ENCODE peak calls at places on chromosome 7, in nine cellular contexts. J is HCT116; X is osteoblast; T is Panc1; K is left lung; B is CD8-positive, alpha-beta T cell; I is heart left ventricle; A is AG04450; R is HFF-Myc. S is an unnamed sample.

GRCh38 chr7:55022618-55022985 is 3.8 kb downstream of the EGFR start:
- DNase-seq in J (no peak), X (no peak), T (no peak), K (no peak), B (no peak), I (no peak), A (no peak), R (no peak), S (no peak)

GRCh38 chr7:81280531-81280930 is 361.7 kb upstream of the SEMA3C start:
- DNase-seq in J (no peak), X (no peak), T (no peak), K (no peak), B (no peak), I (no peak), A (no peak), R (no peak), S (no peak)

GRCh38 chr7:123643495-123644428 is 11.9 kb upstream of the LMOD2 start:
- DNase-seq in J (peak), X (peak), T (no peak), K (no peak), B (no peak), I (no peak), A (no peak), R (peak), S (no peak)

GRCh38 chr7:128835790-128836641 is 5.8 kb downstream of the FLNC start:
- DNase-seq in J (no peak), X (peak), T (no peak), K (no peak), B (no peak), I (peak), A (no peak), R (no peak), S (no peak)

GRCh38 chr7:5363729-5364128 is 59.9 kb downstream of the TNRC18 start:
- DNase-seq in J (no peak), X (no peak), T (no peak), K (no peak), B (no peak), I (no peak), A (no peak), R (no peak), S (no peak)

GRCh38 chr7:40827217-40828085 is 692.6 kb downstream of the SUGCT start:
- DNase-seq in J (no peak), X (no peak), T (no peak), K (no peak), B (no peak), I (no peak), A (no peak), R (no peak), S (no peak)

GRCh38 chr7:35773994-35774393 is 26.9 kb upstream of the SEPTIN7 start:
- DNase-seq in J (no peak), X (no peak), T (no peak), K (no peak), B (no peak), I (no peak), A (no peak), R (no peak), S (no peak)

GRCh38 chr7:74025146-74025545 is 2.8 kb upstream of the ELN start:
- DNase-seq in J (no peak), X (peak), T (no peak), K (no peak), B (no peak), I (no peak), A (no peak), R (no peak), S (no peak)

GRCh38 chr7:101390901-101391301 is 28.2 kb downstream of the COL26A1 start:
- DNase-seq in J (no peak), X (peak), T (no peak), K (no peak), B (peak), I (peak), A (no peak), R (peak), S (no peak)

GRCh38 chr7:64314493-64315020 is 796 bp downstream of the ZNF736 start:
- DNase-seq in J (no peak), X (no peak), T (no peak), K (no peak), B (no peak), I (no peak), A (no peak), R (no peak), S (no peak)

GRCh38 chr7:151409555-151410404 is at the start of gene WDR86:
- DNase-seq in J (no peak), X (peak), T (no peak), K (no peak), B (no peak), I (no peak), A (no peak), R (no peak), S (no peak)

GRCh38 chr7:139777304-139777890 is 401 bp downstream of the HIPK2 start:
- DNase-seq in J (no peak), X (peak), T (no peak), K (no peak), B (peak), I (peak), A (no peak), R (no peak), S (no peak)

GRCh38 chr7:6442114-6442513 is 5.6 kb downstream of the DAGLB start:
- DNase-seq in J (no peak), X (no peak), T (no peak), K (no peak), B (no peak), I (no peak), A (no peak), R (no peak), S (no peak)

GRCh38 chr7:148334959-148335577 is 255.5 kb upstream of the C7orf33 start:
- DNase-seq in J (no peak), X (peak), T (no peak), K (no peak), B (no peak), I (no peak), A (no peak), R (no peak), S (no peak)

GRCh38 chr7:33719059-33719581 is 186.2 kb upstream of the BMPER start:
- DNase-seq in J (no peak), X (peak), T (no peak), K (no peak), B (no peak), I (peak), A (no peak), R (no peak), S (no peak)

GRCh38 chr7:5689118-5689517 is 92.3 kb downstream of the RNF216 start:
- DNase-seq in J (no peak), X (no peak), T (no peak), K (no peak), B (peak), I (no peak), A (no peak), R (no peak), S (no peak)

GRCh38 chr7:36127075-36127740 is 25.8 kb upstream of the EEPD1 start:
- DNase-seq in J (no peak), X (no peak), T (peak), K (no peak), B (no peak), I (no peak), A (no peak), R (no peak), S (no peak)

GRCh38 chr7:42926204-42926603 is 5.8 kb downstream of the PSMA2 start:
- DNase-seq in J (no peak), X (no peak), T (no peak), K (no peak), B (no peak), I (no peak), A (no peak), R (no peak), S (no peak)

GRCh38 chr7:7770228-7770627 is 51.8 kb upstream of the RPA3 start:
- DNase-seq in J (no peak), X (no peak), T (no peak), K (no peak), B (no peak), I (no peak), A (no peak), R (no peak), S (no peak)

GRCh38 chr7:141133646-141134045 is 59.8 kb downstream of the TMEM178B start:
- DNase-seq in J (no peak), X (peak), T (no peak), K (no peak), B (no peak), I (no peak), A (no peak), R (no peak), S (no peak)

GRCh38 chr7:1032536-1033181 is 11.7 kb upstream of the GPR146 start:
- DNase-seq in J (no peak), X (no peak), T (no peak), K (no peak), B (no peak), I (no peak), A (no peak), R (no peak), S (no peak)

GRCh38 chr7:139855498-139856270 is 26.6 kb downstream of the TBXAS1 start:
- DNase-seq in J (no peak), X (no peak), T (no peak), K (peak), B (no peak), I (peak), A (no peak), R (no peak), S (no peak)

GRCh38 chr7:141151726-141152125 is 77.9 kb downstream of the TMEM178B start:
- DNase-seq in J (no peak), X (no peak), T (no peak), K (no peak), B (no peak), I (no peak), A (no peak), R (no peak), S (no peak)

GRCh38 chr7:54705436-54705835 is 53.6 kb downstream of the SEC61G start:
- DNase-seq in J (peak), X (no peak), T (no peak), K (no peak), B (no peak), I (no peak), A (no peak), R (peak), S (no peak)

GRCh38 chr7:88927-89921 is 103.1 kb upstream of the FAM20C start:
- DNase-seq in J (no peak), X (peak), T (no peak), K (peak), B (no peak), I (no peak), A (no peak), R (peak), S (peak)

GRCh38 chr7:106139253-106140251 is 27.4 kb upstream of the SYPL1 start:
- DNase-seq in J (no peak), X (no peak), T (no peak), K (no peak), B (no peak), I (peak), A (no peak), R (no peak), S (no peak)

GRCh38 chr7:52917982-52918578 is 117.4 kb upstream of the POM121L12 start:
- DNase-seq in J (no peak), X (no peak), T (peak), K (no peak), B (no peak), I (no peak), A (no peak), R (no peak), S (no peak)
- TF ChIP-seq CTCF in J (no peak), X (no peak), T (peak), K (no peak), B (no peak), I (no peak), A (no peak), R (no peak), S (no peak)

DNA sequence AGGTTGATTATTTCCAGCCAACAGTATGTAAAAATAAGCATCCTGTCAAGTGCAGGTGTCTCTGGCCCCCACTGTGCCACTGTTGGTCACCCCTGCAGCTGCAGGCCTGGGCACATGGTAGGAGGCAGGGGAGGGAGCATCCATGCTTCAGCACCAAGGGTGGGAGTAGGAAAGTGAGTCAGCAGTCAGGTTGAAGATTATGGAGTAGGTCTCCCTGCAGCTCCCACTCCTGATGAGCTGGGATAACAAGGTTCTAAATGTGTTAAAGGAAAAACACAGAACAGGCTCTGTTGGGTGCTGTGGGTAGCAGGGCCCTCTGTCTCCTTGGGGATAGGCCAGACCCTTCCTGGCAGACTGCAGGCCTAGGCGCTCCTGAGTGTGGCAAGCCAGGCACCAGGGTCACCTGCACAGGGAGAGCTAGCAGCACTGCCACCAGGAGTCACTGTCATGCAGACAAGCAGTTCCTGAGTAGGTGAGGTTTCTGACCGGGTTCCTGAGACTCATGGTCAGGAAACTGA is 59.3 kb downstream of the NUDCD3 start:
- DNase-seq in J (no peak), X (peak), T (no peak), K (no peak), B (no peak), I (no peak), A (no peak), R (no peak), S (no peak)
- TF ChIP-seq CTCF in J (no peak), X (peak), T (peak), K (no peak), B (peak), I (no peak), A (peak), R (no peak), S (no peak)

GRCh38 chr7:17030559-17030958 is 148.8 kb upstream of the AGR3 start:
- DNase-seq in J (no peak), X (no peak), T (no peak), K (no peak), B (no peak), I (no peak), A (no peak), R (no peak), S (no peak)

GRCh38 chr7:17029150-17029549 is 147.4 kb upstream of the AGR3 start:
- DNase-seq in J (no peak), X (peak), T (no peak), K (no peak), B (no peak), I (no peak), A (no peak), R (no peak), S (no peak)

GRCh38 chr7:17033245-17033644 is 151.5 kb upstream of the AGR3 start:
- DNase-seq in J (no peak), X (no peak), T (no peak), K (peak), B (no peak), I (no peak), A (no peak), R (no peak), S (no peak)

GRCh38 chr7:17027803-17028163 is 146.0 kb upstream of the AGR3 start:
- DNase-seq in J (no peak), X (no peak), T (no peak), K (no peak), B (no peak), I (no peak), A (no peak), R (no peak), S (no peak)

GRCh38 chr7:17031903-17032551 is 150.2 kb upstream of the AGR3 start:
- DNase-seq in J (no peak), X (peak), T (no peak), K (no peak), B (no peak), I (no peak), A (no peak), R (no peak), S (no peak)
- TF ChIP-seq CTCF in J (no peak), X (no peak), T (no peak), K (no peak), B (no peak), I (no peak), A (no peak), R (no peak), S (no peak)

GRCh38 chr7:127654404-127655392 is 2.7 kb downstream of the SND1 start:
- DNase-seq in J (no peak), X (peak), T (no peak), K (no peak), B (no peak), I (no peak), A (no peak), R (no peak), S (no peak)
- TF ChIP-seq CTCF in J (no peak), X (no peak), T (no peak), K (no peak), B (no peak), I (no peak), A (no peak), R (no peak), S (no peak)